ENCODE peak calls at places on chromosome 15, in nine cellular contexts. M is A549, W is transverse colon, Q is stomach, V is K562, N is suprapubic skin, Z is upper lobe of left lung, P is ovary, C is SK-N-SH. G is an unnamed sample.
A peak's percentile ranks its signal among the peaks of the same experiment; 100 is the strongest.

GRCh38 chr15:85771781-85772445 is 22.8 kb downstream of the KLHL25 start:
- DNase-seq in M (no peak), W (peak; percentile 26), Q (no peak), V (no peak), N (peak; percentile 88), Z (no peak), P (peak; percentile 71), C (no peak), G (no peak)

GRCh38 chr15:39429898-39430357 is 151.0 kb upstream of the THBS1 start:
- DNase-seq in M (no peak), W (no peak), Q (peak; percentile 31), V (no peak), N (no peak), Z (no peak), P (no peak), C (no peak), G (no peak)

GRCh38 chr15:73022156-73022555 is 30.1 kb upstream of the NEO1 start:
- DNase-seq in M (no peak), W (no peak), Q (no peak), V (no peak), N (no peak), Z (no peak), P (no peak), C (no peak), G (no peak)

GRCh38 chr15:85443593-85444328 is 63.4 kb downstream of the AKAP13 start:
- DNase-seq in M (peak; percentile 49), W (no peak), Q (no peak), V (no peak), N (no peak), Z (no peak), P (no peak), C (no peak), G (no peak)

GRCh38 chr15:67103869-67104268 is 38.5 kb downstream of the SMAD3 start:
- DNase-seq in M (no peak), W (no peak), Q (no peak), V (no peak), N (no peak), Z (no peak), P (no peak), C (no peak), G (no peak)

GRCh38 chr15:41564286-41564959 is 5.4 kb downstream of the TYRO3 start:
- DNase-seq in M (no peak), W (no peak), Q (no peak), V (peak; percentile 66), N (no peak), Z (no peak), P (peak; percentile 93), C (peak; percentile 88), G (no peak)

GRCh38 chr15:77657629-77658238 is 25.0 kb upstream of the LINGO1 start:
- DNase-seq in M (no peak), W (no peak), Q (no peak), V (no peak), N (no peak), Z (peak; percentile 50), P (no peak), C (no peak), G (no peak)

GRCh38 chr15:58222698-58223097 is 84.5 kb downstream of the AQP9 start:
- DNase-seq in M (no peak), W (no peak), Q (no peak), V (peak; percentile 28), N (no peak), Z (no peak), P (no peak), C (no peak), G (no peak)

GRCh38 chr15:86988075-86988474 is 908.4 kb downstream of the AGBL1 start:
- DNase-seq in M (no peak), W (no peak), Q (no peak), V (no peak), N (no peak), Z (no peak), P (no peak), C (no peak), G (no peak)

GRCh38 chr15:69629631-69630161 is 177.1 kb downstream of the RPLP1 start:
- DNase-seq in M (no peak), W (no peak), Q (no peak), V (no peak), N (no peak), Z (peak; percentile 70), P (no peak), C (no peak), G (peak; percentile 68)

GRCh38 chr15:79007066-79007465 is 62.2 kb upstream of the CTSH start:
- DNase-seq in M (peak; percentile 52), W (peak; percentile 53), Q (peak; percentile 63), V (peak; percentile 74), N (no peak), Z (no peak), P (no peak), C (peak; percentile 45), G (no peak)

GRCh38 chr15:61946778-61947177 is 113.5 kb downstream of the VPS13C start:
- DNase-seq in M (no peak), W (no peak), Q (no peak), V (no peak), N (no peak), Z (no peak), P (no peak), C (no peak), G (no peak)

GRCh38 chr15:73873889-73874511 is 636 bp downstream of the TBC1D21 start:
- DNase-seq in M (peak; percentile 19), W (no peak), Q (peak; percentile 52), V (peak; percentile 57), N (no peak), Z (no peak), P (no peak), C (peak; percentile 55), G (no peak)

GRCh38 chr15:66008920-66009572 is 139.8 kb downstream of the RAB11A start:
- DNase-seq in M (peak; percentile 86), W (peak; percentile 80), Q (no peak), V (peak; percentile 30), N (no peak), Z (no peak), P (no peak), C (no peak), G (no peak)

GRCh38 chr15:59548501-59549230 is 62.9 kb upstream of the GCNT3 start:
- DNase-seq in M (no peak), W (no peak), Q (no peak), V (no peak), N (no peak), Z (no peak), P (no peak), C (no peak), G (no peak)

GRCh38 chr15:37093480-37094410 is 6.6 kb downstream of the MEIS2 start:
- DNase-seq in M (no peak), W (no peak), Q (no peak), V (no peak), N (no peak), Z (no peak), P (no peak), C (no peak), G (no peak)

GRCh38 chr15:55661431-55661830 is 73.3 kb upstream of the PYGO1 start:
- DNase-seq in M (no peak), W (no peak), Q (no peak), V (no peak), N (no peak), Z (no peak), P (no peak), C (no peak), G (no peak)
- TF ChIP-seq EP300 in M (no peak), W (no peak), Q (no peak), V (no peak), N (no peak), Z (no peak), P (no peak), C (no peak), G (no peak)

GRCh38 chr15:33200444-33200843 is 5.9 kb upstream of the FMN1 start:
- DNase-seq in M (no peak), W (no peak), Q (no peak), V (no peak), N (no peak), Z (no peak), P (no peak), C (no peak), G (peak; percentile 50)

GRCh38 chr15:33197636-33198035 is 3.1 kb upstream of the FMN1 start:
- DNase-seq in M (no peak), W (no peak), Q (no peak), V (no peak), N (no peak), Z (no peak), P (no peak), C (no peak), G (no peak)

GRCh38 chr15:33204087-33204486 is 9.6 kb upstream of the FMN1 start:
- DNase-seq in M (no peak), W (no peak), Q (no peak), V (no peak), N (no peak), Z (no peak), P (no peak), C (no peak), G (peak; percentile 3)

GRCh38 chr15:33200903-33201302 is 6.4 kb upstream of the FMN1 start:
- DNase-seq in M (no peak), W (no peak), Q (no peak), V (no peak), N (no peak), Z (no peak), P (no peak), C (no peak), G (peak; percentile 34)

DNA sequence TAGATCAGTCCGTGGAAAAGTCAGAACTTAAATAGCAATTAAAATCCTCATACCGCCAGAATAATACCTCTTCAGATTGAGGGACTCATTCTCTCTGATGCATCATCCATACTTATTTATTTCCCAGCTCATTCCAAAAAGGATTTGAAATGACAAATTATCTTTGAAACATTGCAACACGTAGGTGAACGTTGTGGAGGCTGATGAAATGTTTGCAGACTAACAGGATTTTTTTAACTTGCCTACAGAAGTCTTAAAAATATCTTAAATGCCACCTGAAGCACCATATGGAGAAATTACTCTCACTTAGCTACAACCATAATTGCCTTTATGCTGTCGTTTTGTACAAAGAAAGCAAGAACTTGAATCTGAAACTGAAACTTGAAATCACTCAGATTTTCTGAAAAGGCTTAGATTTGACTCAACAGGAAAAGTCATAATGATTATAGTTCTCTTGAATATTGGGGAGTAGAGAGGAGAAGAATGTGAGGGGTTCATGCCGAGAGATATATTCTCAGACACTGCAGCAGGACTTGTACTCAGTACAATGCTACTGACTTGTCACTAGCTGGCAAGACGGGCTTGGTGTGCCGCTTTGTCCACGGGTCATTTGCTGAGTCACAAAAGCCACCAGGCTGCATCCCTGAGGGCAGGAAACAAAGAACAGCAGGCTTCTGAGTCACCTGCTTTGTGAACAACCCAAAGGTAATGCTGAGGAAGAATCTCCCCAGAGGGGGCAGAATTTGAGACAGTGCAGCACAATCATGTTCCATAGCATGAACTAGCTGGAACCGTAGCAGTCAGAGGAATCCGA is 7.1 kb upstream of the FMN1 start:
- DNase-seq in M (peak; percentile 96), W (peak; percentile 66), Q (peak; percentile 71), V (no peak), N (no peak), Z (no peak), P (no peak), C (peak; percentile 42), G (peak; percentile 89)
- TF ChIP-seq CTCF in M (peak; percentile 51), W (no peak), Q (no peak), V (no peak), N (no peak), Z (no peak), P (no peak), C (peak; percentile 48), G (no peak)

GRCh38 chr15:24933716-24934115 is 21.1 kb upstream of the SNRPN start:
- DNase-seq in M (no peak), W (no peak), Q (no peak), V (no peak), N (no peak), Z (no peak), P (no peak), C (no peak), G (no peak)
- TF ChIP-seq EP300 in M (no peak), W (no peak), Q (no peak), V (no peak), N (no peak), Z (no peak), P (no peak), C (no peak), G (no peak)

GRCh38 chr15:90642464-90643300 is 74.5 kb upstream of the BLM start:
- DNase-seq in M (no peak), W (no peak), Q (no peak), V (no peak), N (no peak), Z (peak; percentile 66), P (no peak), C (no peak), G (no peak)
- TF ChIP-seq CTCF in M (no peak), W (no peak), Q (no peak), V (no peak), N (no peak), Z (no peak), P (no peak), C (no peak), G (no peak)